ENCODE peak calls at places on chromosomes 4 and X, in five cellular contexts. A is NT2/D1, F is HepG2, I is H1, Y is K562. K is an unnamed sample.

GRCh38 chrX:48083706-48084105 is 12.3 kb upstream of the ZNF630 start:
- DNase-seq in A (no peak), F (no peak), I (no peak), Y (no peak), K (no peak)

GRCh38 chrX:30920271-30920670 is 31.2 kb upstream of the TAB3 start:
- DNase-seq in A (no peak), F (no peak), I (no peak), Y (no peak), K (no peak)

GRCh38 chrX:17860811-17861495 is at the start of gene RAI2:
- DNase-seq in A (no peak), F (no peak), I (no peak), Y (peak; percentile 60), K (no peak)

GRCh38 chr4:602559-602942 is 22.8 kb upstream of the PDE6B start:
- DNase-seq in A (peak; percentile 77), F (peak; percentile 60), I (peak; percentile 76), Y (peak; percentile 66), K (peak; percentile 60)

GRCh38 chrX:115892787-115893671 is 277.5 kb upstream of the AGTR2 start:
- DNase-seq in A (peak; percentile 32), F (peak; percentile 73), I (no peak), Y (peak; percentile 35), K (peak; percentile 40)

GRCh38 chrX:101377542-101377941 is 8.4 kb downstream of the BTK start:
- DNase-seq in A (no peak), F (no peak), I (no peak), Y (no peak), K (no peak)

GRCh38 chr4:61308033-61308432 is 107.9 kb downstream of the ADGRL3 start:
- DNase-seq in A (no peak), F (no peak), I (no peak), Y (no peak), K (no peak)

GRCh38 chrX:118350221-118350620 is 4.3 kb downstream of the WDR44 start:
- DNase-seq in A (no peak), F (no peak), I (no peak), Y (no peak), K (no peak)

GRCh38 chrX:154541896-154542722 is 4.5 kb downstream of the G6PD start:
- DNase-seq in A (no peak), F (peak; percentile 94), I (no peak), Y (peak; percentile 85), K (peak; percentile 34)

GRCh38 chrX:43633757-43634156 is 22.3 kb upstream of the MAOA start:
- DNase-seq in A (no peak), F (no peak), I (no peak), Y (no peak), K (no peak)

GRCh38 chrX:28225508-28225907 is 244.3 kb upstream of the DCAF8L1 start:
- DNase-seq in A (no peak), F (peak; percentile 5), I (no peak), Y (no peak), K (peak; percentile 0)

GRCh38 chrX:39756086-39756883 is 341.5 kb downstream of the BCOR start:
- DNase-seq in A (no peak), F (no peak), I (no peak), Y (no peak), K (no peak)

GRCh38 chr4:53023640-53024299 is 161.7 kb downstream of the RASL11B start:
- DNase-seq in A (no peak), F (no peak), I (no peak), Y (no peak), K (no peak)

GRCh38 chr4:158667651-158668198 is 4.0 kb downstream of the C4orf46 start:
- DNase-seq in A (no peak), F (peak; percentile 49), I (no peak), Y (peak; percentile 49), K (no peak)

GRCh38 chr4:84733343-84734033 is 150.6 kb downstream of the CDS1 start:
- DNase-seq in A (no peak), F (no peak), I (no peak), Y (no peak), K (no peak)

GRCh38 chrX:11401966-11402365 is 108.8 kb downstream of the AMELX start:
- DNase-seq in A (no peak), F (no peak), I (no peak), Y (no peak), K (no peak)

GRCh38 chrX:30659421-30659820 is 6.2 kb downstream of the GK start:
- DNase-seq in A (no peak), F (no peak), I (no peak), Y (peak; percentile 22), K (no peak)

GRCh38 chr4:40395908-40396806 is 61.0 kb downstream of the CHRNA9 start:
- DNase-seq in A (no peak), F (peak; percentile 43), I (no peak), Y (no peak), K (no peak)

DNA sequence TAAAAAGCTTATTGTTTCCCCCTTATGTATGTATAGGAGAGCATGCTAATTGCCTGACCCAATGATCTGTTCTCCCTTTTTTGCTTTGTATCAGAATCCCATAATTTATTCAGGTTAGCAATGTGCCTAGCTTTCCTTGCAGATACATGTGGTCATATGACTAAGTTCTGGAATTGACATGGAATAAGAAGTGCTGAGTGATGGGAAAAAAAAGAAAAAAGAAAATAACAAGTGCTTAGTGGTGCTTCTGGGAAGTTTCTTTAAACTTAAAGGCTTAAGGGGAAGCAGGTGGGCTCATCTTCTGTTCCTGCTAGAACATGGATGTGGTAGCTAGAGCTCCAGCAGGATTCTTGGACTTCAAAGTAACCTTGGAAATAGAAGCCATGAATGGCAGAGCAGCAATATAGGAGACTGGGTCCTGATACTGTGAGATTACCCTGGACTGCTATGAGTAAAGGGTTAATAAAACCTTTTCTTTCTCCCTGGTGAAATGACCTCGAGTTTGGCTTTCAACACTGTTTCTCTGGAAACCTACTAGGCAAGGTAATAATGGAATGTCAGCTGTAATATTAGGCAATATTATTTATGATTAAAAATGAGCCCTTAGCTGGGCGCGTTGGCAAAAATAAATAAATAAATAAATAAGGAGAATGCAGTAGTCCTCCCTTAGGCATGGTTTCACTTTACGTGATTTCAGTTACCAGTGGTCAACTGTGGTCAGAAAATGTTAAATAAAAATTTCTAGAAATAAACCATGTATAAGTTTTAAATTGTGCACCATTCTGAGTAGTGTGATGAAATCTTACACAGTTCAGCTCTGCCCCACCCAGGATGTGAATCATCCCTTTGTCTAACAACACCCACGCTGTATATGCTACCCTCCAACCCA is 16.7 kb upstream of the RBM41 start:
- DNase-seq in A (no peak), F (peak; percentile 14), I (no peak), Y (no peak), K (peak; percentile 78)
- TF ChIP-seq ZNF274 in A (no peak), F (no peak), I (no peak), Y (no peak), K (no peak)

GRCh38 chr4:94939791-94940530 is 182.2 kb downstream of the BMPR1B start:
- DNase-seq in A (no peak), F (no peak), I (no peak), Y (no peak), K (no peak)
- TF ChIP-seq ZNF274 in A (no peak), F (no peak), I (no peak), Y (no peak), K (no peak)

DNA sequence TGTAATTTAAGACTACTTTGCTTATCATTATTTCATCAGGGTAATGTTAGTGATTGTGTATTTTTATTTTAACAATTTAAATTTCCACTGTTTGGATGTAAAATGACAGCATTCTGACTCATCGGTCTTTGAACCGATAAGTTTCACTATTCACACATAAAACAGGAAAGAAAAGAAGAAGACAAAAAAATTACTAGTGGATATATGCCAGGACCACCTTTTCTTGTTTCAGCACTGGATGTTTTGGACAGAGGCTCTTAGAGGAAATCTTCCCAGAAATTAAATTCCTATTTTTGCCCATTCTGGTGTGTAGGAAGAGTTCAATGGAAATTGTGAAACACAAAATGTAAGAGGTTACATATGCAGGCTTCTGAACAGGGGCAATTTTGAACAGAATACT is 57.4 kb downstream of the VEGFC start:
- DNase-seq in A (no peak), F (no peak), I (no peak), Y (no peak), K (no peak)
- TF ChIP-seq ZNF274 in A (no peak), F (no peak), I (no peak), Y (no peak), K (no peak)

DNA sequence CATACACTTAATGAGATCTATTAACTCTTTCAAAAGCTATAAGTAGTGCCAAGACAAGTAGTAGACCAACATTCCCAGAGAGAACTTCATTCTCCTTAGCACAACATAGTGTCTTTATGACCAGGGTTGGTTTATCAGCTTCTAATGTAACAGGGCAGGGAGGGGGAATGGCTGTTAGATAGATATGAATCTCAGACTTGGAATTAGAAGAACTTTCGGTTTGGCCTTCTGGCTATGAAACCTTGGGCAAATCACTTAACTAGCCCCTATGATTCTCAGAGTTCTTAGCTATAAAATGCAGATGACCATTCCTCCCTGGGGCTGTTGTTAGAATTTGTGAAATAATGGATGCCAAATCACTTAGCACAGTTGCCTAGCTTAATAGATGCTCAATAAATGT is 132.2 kb downstream of the SLC10A7 start:
- DNase-seq in A (no peak), F (no peak), I (no peak), Y (no peak), K (no peak)
- TF ChIP-seq ZNF274 in A (no peak), F (no peak), I (no peak), Y (no peak), K (no peak)

DNA sequence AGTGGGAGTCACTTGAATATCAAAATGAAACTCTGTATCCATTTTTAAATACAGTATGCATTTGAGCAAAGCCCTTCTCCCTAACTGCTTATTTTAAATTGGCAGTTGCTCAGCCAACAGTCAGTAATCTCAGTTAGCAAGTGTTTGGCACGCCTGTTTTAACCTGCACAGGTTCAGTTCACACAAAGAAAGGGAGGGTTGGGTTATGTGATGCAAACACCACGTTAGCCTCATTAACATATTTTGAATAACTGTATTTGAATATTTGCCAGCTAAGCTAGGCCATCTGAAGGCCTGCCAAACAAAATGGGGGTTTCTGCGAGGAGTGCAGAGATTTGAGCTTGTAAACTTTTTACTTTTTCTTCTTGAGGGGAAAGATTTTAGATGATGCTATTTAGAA is 19.8 kb downstream of the GAB1 start:
- DNase-seq in A (no peak), F (no peak), I (no peak), Y (no peak), K (no peak)
- TF ChIP-seq ZNF274 in A (no peak), F (no peak), I (no peak), Y (no peak), K (no peak)

DNA sequence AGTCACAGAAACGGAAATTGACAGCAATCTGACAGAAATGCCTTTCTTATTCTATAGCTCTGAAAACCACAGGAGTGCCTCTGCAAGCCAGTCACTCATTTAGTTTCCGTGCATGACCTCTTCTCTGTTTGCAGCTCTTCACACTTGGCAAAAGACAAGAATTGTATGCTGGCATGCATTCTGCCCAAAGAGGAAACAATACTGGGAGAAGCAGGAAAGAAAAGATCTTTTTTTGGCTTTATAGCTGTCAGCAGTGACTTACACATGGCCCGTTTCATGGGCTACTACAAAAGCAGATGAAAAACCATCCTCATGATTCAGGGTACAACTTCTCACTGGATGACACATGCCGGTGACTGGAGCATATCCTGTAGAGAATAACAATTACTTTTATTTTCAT is 249.4 kb downstream of the ADAMTS3 start:
- DNase-seq in A (no peak), F (no peak), I (no peak), Y (no peak), K (no peak)
- TF ChIP-seq ZNF274 in A (no peak), F (no peak), I (no peak), Y (no peak), K (no peak)